ENCODE peak calls at places on chromosomes 12 and 14, in five cellular contexts. J, V, X, U and S are unnamed samples.

GRCh38 chr12:71558445-71558844 is 105.2 kb downstream of the ZFC3H1 start:
- DNase-seq in J (no peak), V (no peak), X (no peak), U (no peak), S (no peak)

GRCh38 chr14:50943261-50943942 is 881 bp downstream of the PYGL start:
- DNase-seq in J (peak), V (no peak), X (peak), U (no peak), S (peak)

GRCh38 chr14:50607181-50607580 is 47.2 kb downstream of the ATL1 start:
- DNase-seq in J (no peak), V (no peak), X (no peak), U (no peak), S (no peak)

GRCh38 chr12:108939594-108939993 is 59.7 kb downstream of the DAO start:
- DNase-seq in J (no peak), V (no peak), X (no peak), U (no peak), S (no peak)

GRCh38 chr12:106445981-106446380 is 88.4 kb downstream of the POLR3B start:
- DNase-seq in J (no peak), V (no peak), X (no peak), U (no peak), S (no peak)

GRCh38 chr14:74613211-74613914 is 1.3 kb upstream of the LTBP2 start:
- DNase-seq in J (no peak), V (no peak), X (no peak), U (no peak), S (no peak)

GRCh38 chr14:81561084-81561775 is 27.6 kb upstream of the SEL1L start:
- DNase-seq in J (no peak), V (no peak), X (no peak), U (no peak), S (no peak)

GRCh38 chr12:106341086-106341879 is 16.3 kb upstream of the POLR3B start:
- DNase-seq in J (no peak), V (no peak), X (no peak), U (no peak), S (no peak)

GRCh38 chr14:101830271-101830670 is 68.8 kb downstream of the PPP2R5C start:
- DNase-seq in J (no peak), V (peak), X (no peak), U (no peak), S (no peak)

GRCh38 chr12:39892146-39892545 is 213.7 kb downstream of the SLC2A13 start:
- DNase-seq in J (no peak), V (no peak), X (no peak), U (no peak), S (no peak)

GRCh38 chr12:113797535-113797868 is 168.6 kb downstream of the RBM19 start:
- DNase-seq in J (no peak), V (no peak), X (no peak), U (no peak), S (no peak)

GRCh38 chr14:90726656-90727055 is 89.6 kb downstream of the TTC7B start:
- DNase-seq in J (peak), V (peak), X (no peak), U (no peak), S (no peak)

GRCh38 chr14:51684760-51685159 is 33.0 kb downstream of the FRMD6 start:
- DNase-seq in J (no peak), V (no peak), X (no peak), U (no peak), S (no peak)

GRCh38 chr12:29980304-29980703 is 196.6 kb upstream of the TMTC1 start:
- DNase-seq in J (no peak), V (no peak), X (no peak), U (no peak), S (no peak)

GRCh38 chr12:1884651-1885050 is 33.8 kb downstream of the CACNA2D4 start:
- DNase-seq in J (no peak), V (no peak), X (no peak), U (no peak), S (no peak)

GRCh38 chr14:32225378-32225920 is 22.4 kb upstream of the RNU6-8 start:
- DNase-seq in J (no peak), V (no peak), X (no peak), U (no peak), S (no peak)

GRCh38 chr14:90691627-90692026 is 124.6 kb downstream of the TTC7B start:
- DNase-seq in J (no peak), V (no peak), X (no peak), U (no peak), S (no peak)

GRCh38 chr12:80230068-80230467 is 130.7 kb downstream of the OTOGL start:
- DNase-seq in J (no peak), V (no peak), X (no peak), U (no peak), S (peak)

GRCh38 chr14:56423591-56423991 is 156.0 kb upstream of the TMEM260 start:
- DNase-seq in J (no peak), V (no peak), X (no peak), U (no peak), S (no peak)

GRCh38 chr12:126792411-126792810 is 1474.6 kb upstream of the TMEM132C start:
- DNase-seq in J (no peak), V (no peak), X (no peak), U (no peak), S (no peak)

GRCh38 chr12:80413462-80413861 is 30.6 kb upstream of the PTPRQ start:
- DNase-seq in J (no peak), V (no peak), X (no peak), U (no peak), S (no peak)

GRCh38 chr14:50023671-50024490 is 92.5 kb downstream of the VCPKMT start:
- DNase-seq in J (peak), V (no peak), X (peak), U (no peak), S (no peak)

GRCh38 chr14:75247286-75247922 is 31.2 kb upstream of the FOS start:
- DNase-seq in J (no peak), V (no peak), X (no peak), U (peak), S (no peak)

GRCh38 chr12:25020621-25021243 is 71.8 kb upstream of the BCAT1 start:
- DNase-seq in J (no peak), V (no peak), X (no peak), U (no peak), S (no peak)

GRCh38 chr14:97077687-97078086 is 280.5 kb downstream of the VRK1 start:
- DNase-seq in J (no peak), V (no peak), X (no peak), U (no peak), S (no peak)

GRCh38 chr12:102990419-102990818 is 32.9 kb downstream of the ASCL1 start:
- DNase-seq in J (no peak), V (no peak), X (peak), U (no peak), S (no peak)

GRCh38 chr14:28875937-28876910 is 109.6 kb downstream of the FOXG1 start:
- DNase-seq in J (no peak), V (no peak), X (no peak), U (no peak), S (no peak)

GRCh38 chr12:128652136-128652751 is 171.5 kb downstream of the SLC15A4 start:
- DNase-seq in J (no peak), V (peak), X (peak), U (no peak), S (no peak)

GRCh38 chr12:92221916-92222315 is 76.3 kb upstream of the BTG1 start:
- DNase-seq in J (no peak), V (no peak), X (no peak), U (no peak), S (no peak)

GRCh38 chr14:22159049-22159448 is 430.0 kb downstream of the DAD1 start:
- DNase-seq in J (no peak), V (no peak), X (no peak), U (no peak), S (no peak)

GRCh38 chr12:57521475-57522018 is 1.1 kb upstream of the MBD6 start:
- DNase-seq in J (peak), V (no peak), X (peak), U (peak), S (peak)

GRCh38 chr14:29321646-29322045 is 555.1 kb downstream of the FOXG1 start:
- DNase-seq in J (no peak), V (no peak), X (no peak), U (no peak), S (no peak)

GRCh38 chr14:66140213-66140918 is 345.8 kb upstream of the CCDC196 start:
- DNase-seq in J (no peak), V (no peak), X (no peak), U (no peak), S (no peak)

GRCh38 chr14:91613459-91614145 is 103.5 kb upstream of the PPP4R3A start:
- DNase-seq in J (no peak), V (no peak), X (peak), U (no peak), S (no peak)

GRCh38 chr14:79513446-79513845 is 697.9 kb downstream of the DIO2 start:
- DNase-seq in J (no peak), V (no peak), X (no peak), U (no peak), S (no peak)

GRCh38 chr14:54564799-54565235 is 2.1 kb upstream of the SAMD4A start:
- DNase-seq in J (peak), V (no peak), X (peak), U (no peak), S (no peak)

GRCh38 chr14:54902143-54902520 is 494 bp downstream of the GCH1 start:
- DNase-seq in J (peak), V (no peak), X (peak), U (peak), S (peak)

GRCh38 chr14:74653386-74654138 is 41.5 kb upstream of the LTBP2 start:
- DNase-seq in J (no peak), V (peak), X (no peak), U (no peak), S (no peak)

DNA sequence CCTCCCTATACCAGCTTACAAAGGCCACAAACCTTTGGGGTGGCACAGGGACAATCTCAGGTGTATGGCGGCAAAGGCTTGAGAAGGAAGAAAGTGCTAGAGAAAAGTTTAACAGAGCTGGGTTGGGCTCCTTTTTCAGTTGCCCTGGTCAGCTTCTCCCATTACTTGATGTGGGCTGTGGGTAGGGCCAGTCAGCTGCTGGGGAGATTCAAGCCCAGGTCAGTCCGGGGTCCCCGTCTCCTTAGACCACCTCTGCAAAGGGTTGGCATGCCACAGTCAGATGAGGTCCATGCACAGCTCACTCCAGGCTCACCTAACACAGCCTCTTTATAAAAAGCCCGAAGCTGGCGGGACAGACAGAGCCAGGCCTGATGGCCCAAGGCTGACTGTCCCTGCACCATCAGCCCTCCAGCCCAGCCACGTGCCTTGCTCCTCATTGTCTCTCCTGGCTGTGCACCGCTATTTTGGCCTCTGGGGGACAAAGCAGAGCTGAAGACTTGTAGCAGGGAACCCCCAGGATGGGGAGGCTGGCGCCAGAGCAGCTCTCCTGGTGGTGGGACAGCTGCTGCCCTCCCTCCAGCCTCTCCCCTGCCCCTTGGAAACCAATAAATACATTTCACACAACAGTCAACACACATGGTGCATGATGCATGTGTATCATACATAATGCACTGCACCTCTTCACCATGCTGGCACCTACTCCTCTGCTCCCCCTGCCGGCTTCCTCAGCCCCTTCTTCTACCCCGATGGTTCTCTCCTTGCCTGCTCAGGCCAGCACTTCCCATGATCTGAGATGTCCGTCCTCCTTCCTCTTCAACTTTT is 61.7 kb upstream of the DDX11 start:
- DNase-seq in J (no peak), V (no peak), X (no peak), U (no peak), S (no peak)
- TF ChIP-seq CTCF in J (no peak), V (no peak), X (no peak), U (no peak), S (peak)

DNA sequence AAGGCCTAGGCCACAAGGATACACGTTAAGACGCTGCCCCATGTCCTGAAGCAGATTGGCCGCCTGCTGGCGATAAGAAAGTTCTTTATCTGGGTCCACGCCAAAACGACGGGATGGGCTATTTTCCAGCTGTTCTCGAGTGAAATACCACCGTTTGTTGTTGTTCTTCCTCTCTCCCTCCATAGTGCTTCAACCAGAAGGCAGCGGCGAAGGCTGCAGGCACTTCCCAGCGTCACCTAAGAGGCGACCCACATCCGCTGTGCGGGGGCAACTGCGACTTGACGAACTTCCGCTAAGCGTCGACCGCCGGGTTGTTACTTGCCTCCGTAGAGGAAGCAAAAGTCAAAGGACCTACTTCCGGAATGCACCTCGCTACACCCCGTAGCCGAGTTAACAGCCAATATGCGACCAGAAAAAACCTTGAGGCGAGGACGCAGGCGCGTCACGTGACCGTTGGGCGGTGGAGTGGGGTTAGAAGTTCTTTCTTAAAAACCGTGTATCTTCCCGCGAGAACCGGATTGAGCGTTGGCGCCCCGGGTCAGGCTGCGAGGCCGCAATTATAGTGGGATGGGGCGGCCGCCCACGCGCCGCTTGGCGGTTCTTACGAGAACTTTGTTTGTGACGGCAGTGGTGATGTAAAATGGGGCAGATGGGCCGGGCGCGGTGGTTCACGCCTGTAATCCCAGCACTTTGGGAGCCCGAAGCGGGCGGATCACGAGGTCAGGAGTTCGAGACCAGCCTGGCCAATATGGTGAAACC is at the start of gene CCNT1:
- DNase-seq in J (peak), V (peak), X (peak), U (peak), S (peak)
- TF ChIP-seq CTCF in J (peak), V (peak), X (peak), U (no peak), S (peak)

GRCh38 chr14:104572668-104573067 is 6.9 kb upstream of the C14orf180 start:
- DNase-seq in J (no peak), V (no peak), X (no peak), U (no peak), S (no peak)
- TF ChIP-seq CTCF in J (no peak), V (no peak), X (no peak), U (no peak), S (no peak)

GRCh38 chr12:9064201-9064814 is 51.4 kb downstream of the A2M start:
- DNase-seq in J (peak), V (peak), X (peak), U (peak), S (peak)
- TF ChIP-seq CTCF in J (peak), V (peak), X (peak), U (peak), S (peak)

GRCh38 chr14:87522575-87522974 is 470.4 kb downstream of the GALC start:
- DNase-seq in J (no peak), V (no peak), X (no peak), U (no peak), S (no peak)
- TF ChIP-seq CTCF in J (no peak), V (no peak), X (no peak), U (no peak), S (no peak)

GRCh38 chr12:12083688-12084087 is 12.9 kb downstream of the BCL2L14 start:
- DNase-seq in J (no peak), V (no peak), X (no peak), U (no peak), S (no peak)

GRCh38 chr12:12086331-12086730 is 15.6 kb downstream of the BCL2L14 start:
- DNase-seq in J (no peak), V (no peak), X (no peak), U (no peak), S (no peak)

GRCh38 chr12:12079291-12079690 is 8.6 kb downstream of the BCL2L14 start:
- DNase-seq in J (no peak), V (no peak), X (no peak), U (no peak), S (no peak)

GRCh38 chr12:12086975-12087692 is 16.4 kb downstream of the BCL2L14 start:
- DNase-seq in J (no peak), V (no peak), X (no peak), U (no peak), S (peak)

DNA sequence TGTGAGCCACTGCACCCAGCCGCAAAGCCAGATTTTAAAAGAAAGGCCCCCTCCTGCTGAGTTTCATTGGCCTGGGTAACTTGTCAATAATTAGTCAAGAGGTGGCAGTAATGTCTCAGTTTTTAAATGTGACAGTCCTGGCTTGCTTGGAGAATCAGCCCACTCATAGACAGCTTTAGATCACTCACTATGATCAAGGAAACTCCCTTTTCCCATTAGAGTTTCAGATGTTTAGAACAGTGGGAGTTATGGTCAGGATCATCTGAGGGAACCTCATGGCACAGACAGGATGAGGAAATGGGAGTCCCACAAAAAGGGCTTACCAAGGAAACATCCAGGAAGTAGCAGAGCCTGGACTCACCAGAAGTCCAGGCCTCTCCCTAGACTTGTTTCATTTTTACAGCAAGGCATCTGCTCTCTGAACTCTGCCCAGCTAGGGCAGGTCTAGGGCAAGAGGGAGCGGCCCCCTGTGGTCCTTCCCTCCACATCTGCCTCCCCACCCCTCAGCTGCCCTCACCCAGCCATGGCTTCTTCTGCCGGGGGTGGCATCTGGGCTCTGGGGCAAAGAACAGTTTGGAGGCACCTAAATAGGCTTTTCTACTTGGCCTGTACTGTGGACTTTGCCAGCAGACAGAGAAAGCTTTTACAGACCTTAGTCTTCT is 11.2 kb downstream of the BCL2L14 start:
- DNase-seq in J (no peak), V (no peak), X (no peak), U (no peak), S (no peak)
- TF ChIP-seq CTCF in J (peak), V (peak), X (peak), U (no peak), S (peak)

GRCh38 chr12:44500423-44500822 is 375.7 kb downstream of the NELL2 start:
- DNase-seq in J (no peak), V (no peak), X (no peak), U (no peak), S (no peak)

GRCh38 chr12:44502681-44503080 is 373.4 kb downstream of the NELL2 start:
- DNase-seq in J (no peak), V (no peak), X (no peak), U (no peak), S (no peak)

GRCh38 chr12:44497044-44497443 is 379.1 kb downstream of the NELL2 start:
- DNase-seq in J (no peak), V (no peak), X (no peak), U (no peak), S (no peak)
- TF ChIP-seq CTCF in J (no peak), V (no peak), X (no peak), U (no peak), S (peak)

DNA sequence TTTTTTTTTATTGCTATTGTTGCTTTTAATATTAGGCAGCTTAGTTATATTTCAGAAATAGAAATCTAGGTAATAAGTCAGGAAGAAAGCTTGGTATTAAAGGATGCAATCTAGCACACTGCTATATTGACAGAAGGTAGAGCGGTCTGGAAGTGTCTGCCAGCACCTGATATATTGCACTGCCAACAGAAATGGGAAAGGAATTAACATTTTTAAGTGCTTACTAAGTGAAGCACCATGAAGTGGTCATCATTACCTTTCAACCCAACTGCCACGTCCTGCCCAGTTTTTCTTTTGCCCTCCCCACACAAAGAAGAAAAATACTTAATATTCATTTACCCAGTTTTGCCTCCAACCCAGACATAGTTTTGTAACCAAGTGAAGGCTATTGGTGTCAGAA is 163.5 kb downstream of the KITLG start:
- DNase-seq in J (no peak), V (no peak), X (no peak), U (no peak), S (no peak)
- TF ChIP-seq CTCF in J (no peak), V (no peak), X (no peak), U (no peak), S (no peak)